ENCODE peak calls at places on chromosomes 2 and 18, in four cellular contexts. G is transverse colon, O is tibial nerve, V is HepG2. Y is an unnamed sample.

GRCh38 chr2:195566201-195566600 is 90.8 kb upstream of the SLC39A10 start:
- DNase-seq in G (no peak), O (no peak), V (no peak), Y (no peak)

GRCh38 chr2:70035344-70035844 is 51.9 kb upstream of the PCBP1 start:
- DNase-seq in G (no peak), O (no peak), V (no peak), Y (no peak)

GRCh38 chr2:120312076-120312475 is 33.9 kb upstream of the INHBB start:
- DNase-seq in G (no peak), O (no peak), V (no peak), Y (no peak)

GRCh38 chr18:2223394-2223793 is 347.9 kb downstream of the METTL4 start:
- DNase-seq in G (no peak), O (no peak), V (no peak), Y (no peak)

GRCh38 chr2:4915348-4915747 is 776.8 kb upstream of the SOX11 start:
- DNase-seq in G (no peak), O (no peak), V (no peak), Y (no peak)

GRCh38 chr2:126495189-126495588 is 160.8 kb upstream of the GYPC start:
- DNase-seq in G (no peak), O (no peak), V (no peak), Y (no peak)

GRCh38 chr18:29418136-29418535 is 1241.2 kb upstream of the CDH2 start:
- DNase-seq in G (no peak), O (no peak), V (no peak), Y (no peak)

GRCh38 chr18:36862182-36862581 is 33.3 kb downstream of the KIAA1328 start:
- DNase-seq in G (no peak), O (no peak), V (no peak), Y (no peak)

GRCh38 chr2:178641498-178641897 is 161.2 kb downstream of the PLEKHA3 start:
- DNase-seq in G (no peak), O (no peak), V (no peak), Y (no peak)

GRCh38 chr18:64027931-64028695 is 58.2 kb downstream of the SERPINB8 start:
- DNase-seq in G (no peak), O (no peak), V (no peak), Y (no peak)

GRCh38 chr2:192886636-192887035 is 691.9 kb upstream of the TMEFF2 start:
- DNase-seq in G (no peak), O (no peak), V (no peak), Y (no peak)

GRCh38 chr2:216349366-216349765 is 22.9 kb downstream of the MARCHF4 start:
- DNase-seq in G (no peak), O (no peak), V (no peak), Y (no peak)

GRCh38 chr2:159893439-159893838 is 95.4 kb upstream of the CD302 start:
- DNase-seq in G (no peak), O (no peak), V (no peak), Y (no peak)

GRCh38 chr2:65503746-65504145 is 71.3 kb upstream of the SPRED2 start:
- DNase-seq in G (no peak), O (no peak), V (no peak), Y (no peak)

GRCh38 chr2:88216641-88217040 is 46.5 kb downstream of the THNSL2 start:
- DNase-seq in G (no peak), O (no peak), V (no peak), Y (no peak)

GRCh38 chr18:74351354-74351753 is 35.7 kb downstream of the C18orf63 start:
- DNase-seq in G (no peak), O (no peak), V (no peak), Y (no peak)

GRCh38 chr2:39991298-39991697 is 212.2 kb upstream of the THUMPD2 start:
- DNase-seq in G (no peak), O (no peak), V (no peak), Y (no peak)

GRCh38 chr2:36667931-36668330 is 28.6 kb upstream of the VIT start:
- DNase-seq in G (no peak), O (no peak), V (no peak), Y (no peak)

GRCh38 chr2:61770298-61770697 is 83.6 kb downstream of the FAM161A start:
- DNase-seq in G (no peak), O (no peak), V (no peak), Y (no peak)

GRCh38 chr18:23155537-23155936 is 20.3 kb downstream of the CABLES1 start:
- DNase-seq in G (no peak), O (no peak), V (no peak), Y (no peak)

GRCh38 chr2:162029287-162029901 is 44.6 kb downstream of the DPP4 start:
- DNase-seq in G (no peak), O (no peak), V (peak), Y (no peak)

GRCh38 chr2:54577035-54577434 is 120.9 kb downstream of the SPTBN1 start:
- DNase-seq in G (no peak), O (no peak), V (peak), Y (peak)

GRCh38 chr2:150878347-150878746 is 383.3 kb downstream of the RBM43 start:
- DNase-seq in G (no peak), O (no peak), V (peak), Y (no peak)

GRCh38 chr2:219057709-219058540 is 2.8 kb downstream of the IHH start:
- DNase-seq in G (peak), O (peak), V (peak), Y (peak)

GRCh38 chr2:113228991-113229716 is 49.6 kb downstream of the PAX8 start:
- DNase-seq in G (no peak), O (no peak), V (no peak), Y (no peak)

GRCh38 chr2:65193446-65193845 is 34.2 kb upstream of the ACTR2 start:
- DNase-seq in G (no peak), O (no peak), V (no peak), Y (no peak)

GRCh38 chr18:3624818-3625716 is 175.1 kb downstream of the TGIF1 start:
- DNase-seq in G (peak), O (no peak), V (no peak), Y (no peak)

GRCh38 chr2:134245340-134245984 is 8.4 kb upstream of the MGAT5 start:
- DNase-seq in G (peak), O (peak), V (peak), Y (peak)

GRCh38 chr2:128746356-128746755 is 427.7 kb upstream of the HS6ST1 start:
- DNase-seq in G (no peak), O (no peak), V (peak), Y (peak)

GRCh38 chr2:176552456-176553135 is 283.4 kb downstream of the MTX2 start:
- DNase-seq in G (no peak), O (no peak), V (no peak), Y (no peak)

GRCh38 chr2:231522418-231523180 is 7.6 kb downstream of the NMUR1 start:
- DNase-seq in G (no peak), O (no peak), V (no peak), Y (no peak)

GRCh38 chr18:48545690-48546365 is 7.0 kb downstream of the CTIF start:
- DNase-seq in G (peak), O (no peak), V (no peak), Y (peak)

GRCh38 chr2:111519074-111519473 is 364.9 kb downstream of the ANAPC1 start:
- DNase-seq in G (no peak), O (no peak), V (no peak), Y (no peak)

GRCh38 chr18:12256946-12257345 is 2.8 kb downstream of the CIDEA start:
- DNase-seq in G (no peak), O (no peak), V (no peak), Y (no peak)

GRCh38 chr2:36915627-36916026 is 50.7 kb downstream of the STRN start:
- DNase-seq in G (no peak), O (no peak), V (no peak), Y (no peak)

GRCh38 chr2:221680548-221680947 is 108.4 kb upstream of the EPHA4 start:
- DNase-seq in G (no peak), O (no peak), V (no peak), Y (no peak)

DNA sequence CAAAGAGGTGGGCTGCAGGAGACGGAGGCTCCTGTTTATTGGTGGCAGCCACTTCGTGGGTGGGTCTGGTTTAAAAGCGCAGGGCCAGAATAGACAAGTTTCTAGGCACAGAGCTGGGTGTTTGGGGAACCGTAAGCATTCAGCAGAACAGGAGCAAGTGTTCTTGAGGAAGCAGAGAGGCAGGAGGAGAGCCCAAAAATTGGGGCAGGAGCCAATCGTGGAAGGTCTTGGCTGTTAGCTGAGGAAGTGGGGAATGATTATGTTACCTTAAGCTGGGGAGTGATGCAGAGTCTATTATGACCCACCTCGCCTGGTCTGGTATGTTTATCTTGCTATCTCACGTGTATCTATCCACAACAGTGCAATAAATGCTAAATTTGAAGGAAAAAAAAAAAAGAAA is 64.3 kb upstream of the ATL2 start:
- DNase-seq in G (no peak), O (no peak), V (no peak), Y (no peak)
- H3K27ac ChIP-seq in G (peak), O (no peak), V (no peak), Y (no peak)

GRCh38 chr2:226795281-226796011 is 4.2 kb downstream of the IRS1 start:
- DNase-seq in G (no peak), O (no peak), V (no peak), Y (peak)
- TF ChIP-seq POLR2A in G (no peak), O (no peak), V (no peak), Y (no peak)

GRCh38 chr2:16663121-16663905 is 2.3 kb downstream of the CYRIA start:
- DNase-seq in G (no peak), O (no peak), V (no peak), Y (no peak)

GRCh38 chr2:16660039-16660619 is 5.5 kb downstream of the CYRIA start:
- DNase-seq in G (no peak), O (no peak), V (no peak), Y (no peak)

GRCh38 chr2:16661936-16662335 is 3.7 kb downstream of the CYRIA start:
- DNase-seq in G (no peak), O (no peak), V (no peak), Y (no peak)

GRCh38 chr2:16662440-16662839 is 3.2 kb downstream of the CYRIA start:
- DNase-seq in G (no peak), O (no peak), V (no peak), Y (no peak)

GRCh38 chr2:16661536-16661935 is 4.1 kb downstream of the CYRIA start:
- DNase-seq in G (no peak), O (no peak), V (no peak), Y (no peak)
- H3K27ac ChIP-seq in G (peak), O (no peak), V (no peak), Y (no peak)

GRCh38 chr2:20224716-20225293 is at the start of gene SDC1:
- DNase-seq in G (peak), O (no peak), V (no peak), Y (peak)
- TF ChIP-seq POLR2A in G (peak), O (no peak), V (no peak), Y (no peak)

GRCh38 chr2:124540805-124541204 is 515.7 kb downstream of the CNTNAP5 start:
- DNase-seq in G (no peak), O (no peak), V (no peak), Y (no peak)

GRCh38 chr2:124538549-124538948 is 513.5 kb downstream of the CNTNAP5 start:
- DNase-seq in G (no peak), O (no peak), V (no peak), Y (no peak)

GRCh38 chr2:124547700-124548099 is 522.6 kb downstream of the CNTNAP5 start:
- DNase-seq in G (no peak), O (no peak), V (no peak), Y (no peak)

DNA sequence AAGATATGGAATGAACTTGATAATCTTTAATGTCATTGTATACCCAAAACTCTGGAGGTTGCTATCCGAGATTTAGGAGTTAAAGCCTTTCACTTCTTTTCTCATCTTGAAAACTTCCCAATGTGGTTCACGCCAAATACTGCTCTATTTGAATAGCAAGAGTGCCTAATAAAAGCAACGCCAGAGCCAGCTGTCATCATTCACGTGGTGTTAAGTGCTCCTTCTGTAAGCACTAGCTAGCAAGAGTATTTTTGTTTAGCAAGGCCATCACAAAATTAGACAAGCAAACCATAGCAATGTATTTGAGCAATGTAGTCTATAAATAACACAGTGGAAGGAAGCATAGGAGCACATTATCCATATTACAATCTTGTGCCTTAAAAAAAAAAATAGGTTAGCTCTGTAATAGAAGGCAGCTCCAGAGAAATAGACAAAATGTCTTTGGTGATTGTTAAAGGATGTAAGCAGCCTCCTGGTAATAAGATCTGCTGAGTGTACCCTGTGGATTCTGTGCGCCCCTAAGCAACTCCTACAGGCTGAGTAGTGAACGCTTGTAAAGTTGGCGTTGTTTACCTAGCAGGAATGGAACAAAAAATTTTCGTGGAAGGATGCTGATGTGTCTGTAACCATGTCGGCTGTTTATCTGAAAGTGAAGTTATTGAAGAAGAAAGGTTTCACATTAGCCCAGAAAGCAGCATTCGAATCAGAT is 518.0 kb downstream of the CNTNAP5 start:
- DNase-seq in G (no peak), O (no peak), V (no peak), Y (no peak)
- H3K27ac ChIP-seq in G (no peak), O (no peak), V (no peak), Y (no peak)